ENCODE peak calls at places on chromosomes 5 and 9, in eight cellular contexts. T is GM04504, S is lung microvascular endothelial cell, B is right lobe of liver, Q is nephron progenitor cell, M is ACHN, P is left ventricle myocardium inferior, C is NCI-H1048. L is an unnamed sample.

GRCh38 chr9:35835216-35835604 is 6.2 kb downstream of the TMEM8B start:
- DNase-seq in T (no peak), S (peak; percentile 18), B (no peak), Q (no peak), M (no peak), P (no peak), C (no peak), L (no peak)

GRCh38 chr9:10268500-10269485 is 344.0 kb downstream of the PTPRD start:
- DNase-seq in T (no peak), S (peak; percentile 84), B (no peak), Q (peak; percentile 62), M (peak; percentile 31), P (no peak), C (no peak), L (no peak)

GRCh38 chr9:24487946-24488345 is 57.8 kb downstream of the IZUMO3 start:
- DNase-seq in T (no peak), S (no peak), B (no peak), Q (no peak), M (no peak), P (no peak), C (no peak), L (no peak)

GRCh38 chr5:496028-496427 is 28.2 kb downstream of the SLC9A3 start:
- DNase-seq in T (no peak), S (no peak), B (no peak), Q (peak; percentile 21), M (no peak), P (no peak), C (no peak), L (no peak)

GRCh38 chr5:132394681-132395259 is 25.3 kb downstream of the SLC22A5 start:
- DNase-seq in T (no peak), S (no peak), B (no peak), Q (peak; percentile 24), M (peak; percentile 49), P (no peak), C (no peak), L (no peak)

GRCh38 chr5:18527017-18527416 is 892.8 kb downstream of the TAF11L14 start:
- DNase-seq in T (no peak), S (no peak), B (no peak), Q (no peak), M (no peak), P (no peak), C (no peak), L (no peak)

GRCh38 chr5:150665044-150665443 is 4.0 kb downstream of the MYOZ3 start:
- DNase-seq in T (no peak), S (no peak), B (no peak), Q (no peak), M (no peak), P (no peak), C (no peak), L (no peak)

GRCh38 chr5:142748568-142749249 is 21.5 kb upstream of the ARHGAP26 start:
- DNase-seq in T (no peak), S (peak; percentile 36), B (peak; percentile 33), Q (peak; percentile 32), M (peak; percentile 60), P (peak; percentile 29), C (no peak), L (no peak)

GRCh38 chr5:151886741-151887261 is 37.9 kb downstream of the GLRA1 start:
- DNase-seq in T (no peak), S (no peak), B (no peak), Q (no peak), M (no peak), P (no peak), C (no peak), L (no peak)

GRCh38 chr5:126100767-126101166 is 322.4 kb upstream of the GRAMD2B start:
- DNase-seq in T (no peak), S (peak; percentile 2), B (no peak), Q (no peak), M (peak; percentile 15), P (no peak), C (no peak), L (no peak)

GRCh38 chr5:119368238-119368630 is 12.4 kb downstream of the TNFAIP8 start:
- DNase-seq in T (no peak), S (no peak), B (no peak), Q (no peak), M (no peak), P (no peak), C (no peak), L (no peak)

GRCh38 chr5:57184322-57184721 is 10.5 kb downstream of the GPBP1 start:
- DNase-seq in T (no peak), S (no peak), B (no peak), Q (no peak), M (no peak), P (no peak), C (no peak), L (no peak)

GRCh38 chr9:13395086-13395485 is 115.6 kb upstream of the MPDZ start:
- DNase-seq in T (no peak), S (no peak), B (no peak), Q (no peak), M (no peak), P (no peak), C (no peak), L (no peak)

GRCh38 chr5:171705830-171706229 is 79.8 kb upstream of the SMIM23 start:
- DNase-seq in T (no peak), S (no peak), B (no peak), Q (no peak), M (no peak), P (no peak), C (no peak), L (no peak)